ENCODE peak calls at places on chromosomes 13 and 19, in seven cellular contexts. One of them, this sample, is unnamed.

GRCh38 chr19:46319620-46320019 is 22.8 kb downstream of the HIF3A start:
- DNase-seq in left ventricle myocardium superior: no peak
- DNase-seq in activated gamma-delta T cell treated with Interleukin-2 at 50 U/mL for 16 hours: no peak
- DNase-seq in ELR: no peak
- DNase-seq in AG08396: no peak
- DNase-seq in CD4-positive, alpha-beta T cell: no peak
- DNase-seq in T-helper 2 cell: no peak
- DNase-seq in this sample: no peak

GRCh38 chr19:14404322-14404721 is 14.8 kb downstream of the DDX39A start:
- DNase-seq in left ventricle myocardium superior: no peak
- DNase-seq in activated gamma-delta T cell treated with Interleukin-2 at 50 U/mL for 16 hours: no peak
- DNase-seq in ELR: no peak
- DNase-seq in AG08396: no peak
- DNase-seq in CD4-positive, alpha-beta T cell: no peak
- DNase-seq in T-helper 2 cell: no peak
- DNase-seq in this sample: no peak

GRCh38 chr19:11659612-11660011 is 62.3 kb downstream of the ZNF627 start:
- DNase-seq in left ventricle myocardium superior: no peak
- DNase-seq in activated gamma-delta T cell treated with Interleukin-2 at 50 U/mL for 16 hours: no peak
- DNase-seq in ELR: peak; percentile 38
- DNase-seq in AG08396: peak; percentile 38
- DNase-seq in CD4-positive, alpha-beta T cell: no peak
- DNase-seq in T-helper 2 cell: no peak
- DNase-seq in this sample: peak; percentile 25

GRCh38 chr13:43785681-43786471 is 896 bp downstream of the ENOX1 start:
- DNase-seq in left ventricle myocardium superior: peak; percentile 90
- DNase-seq in activated gamma-delta T cell treated with Interleukin-2 at 50 U/mL for 16 hours: no peak
- DNase-seq in ELR: peak; percentile 58
- DNase-seq in AG08396: peak; percentile 83
- DNase-seq in CD4-positive, alpha-beta T cell: no peak
- DNase-seq in T-helper 2 cell: peak; percentile 6
- DNase-seq in this sample: peak; percentile 88

GRCh38 chr19:55118401-55118991 is 1.1 kb upstream of the PPP1R12C start:
- DNase-seq in left ventricle myocardium superior: peak; percentile 70
- DNase-seq in activated gamma-delta T cell treated with Interleukin-2 at 50 U/mL for 16 hours: no peak
- DNase-seq in ELR: no peak
- DNase-seq in AG08396: no peak
- DNase-seq in CD4-positive, alpha-beta T cell: no peak
- DNase-seq in T-helper 2 cell: no peak
- DNase-seq in this sample: peak; percentile 46

GRCh38 chr13:99432637-99433542 is 68.4 kb upstream of the TM9SF2 start:
- DNase-seq in left ventricle myocardium superior: peak; percentile 76
- DNase-seq in activated gamma-delta T cell treated with Interleukin-2 at 50 U/mL for 16 hours: peak; percentile 72
- DNase-seq in ELR: peak; percentile 89
- DNase-seq in AG08396: peak; percentile 55
- DNase-seq in CD4-positive, alpha-beta T cell: peak; percentile 71
- DNase-seq in T-helper 2 cell: peak; percentile 76
- DNase-seq in this sample: peak; percentile 87

GRCh38 chr19:15641901-15642491 is 1.3 kb downstream of the CYP4F3 start:
- DNase-seq in left ventricle myocardium superior: no peak
- DNase-seq in activated gamma-delta T cell treated with Interleukin-2 at 50 U/mL for 16 hours: no peak
- DNase-seq in ELR: no peak
- DNase-seq in AG08396: no peak
- DNase-seq in CD4-positive, alpha-beta T cell: no peak
- DNase-seq in T-helper 2 cell: no peak
- DNase-seq in this sample: no peak

GRCh38 chr19:661427-662196 is 1.4 kb downstream of the RNF126 start:
- DNase-seq in left ventricle myocardium superior: peak; percentile 56
- DNase-seq in activated gamma-delta T cell treated with Interleukin-2 at 50 U/mL for 16 hours: peak; percentile 67
- DNase-seq in ELR: peak; percentile 28
- DNase-seq in AG08396: peak; percentile 58
- DNase-seq in CD4-positive, alpha-beta T cell: peak; percentile 72
- DNase-seq in T-helper 2 cell: peak; percentile 60
- DNase-seq in this sample: peak; percentile 64

GRCh38 chr19:2478756-2479555 is 3.0 kb downstream of the GADD45B start:
- DNase-seq in left ventricle myocardium superior: peak; percentile 88
- DNase-seq in activated gamma-delta T cell treated with Interleukin-2 at 50 U/mL for 16 hours: peak; percentile 63
- DNase-seq in ELR: peak; percentile 79
- DNase-seq in AG08396: peak; percentile 76
- DNase-seq in CD4-positive, alpha-beta T cell: peak; percentile 73
- DNase-seq in T-helper 2 cell: peak; percentile 55
- DNase-seq in this sample: peak; percentile 68

GRCh38 chr13:76832258-76832988 is 53.8 kb downstream of the KCTD12 start:
- DNase-seq in left ventricle myocardium superior: no peak
- DNase-seq in activated gamma-delta T cell treated with Interleukin-2 at 50 U/mL for 16 hours: no peak
- DNase-seq in ELR: no peak
- DNase-seq in AG08396: no peak
- DNase-seq in CD4-positive, alpha-beta T cell: no peak
- DNase-seq in T-helper 2 cell: no peak
- DNase-seq in this sample: no peak

GRCh38 chr13:51632643-51633357 is 48.5 kb downstream of the WDFY2 start:
- DNase-seq in left ventricle myocardium superior: no peak
- DNase-seq in activated gamma-delta T cell treated with Interleukin-2 at 50 U/mL for 16 hours: no peak
- DNase-seq in ELR: no peak
- DNase-seq in AG08396: no peak
- DNase-seq in CD4-positive, alpha-beta T cell: no peak
- DNase-seq in T-helper 2 cell: no peak
- DNase-seq in this sample: no peak

GRCh38 chr19:13441810-13442512 is 64.3 kb downstream of the CACNA1A start:
- DNase-seq in left ventricle myocardium superior: peak; percentile 31
- DNase-seq in activated gamma-delta T cell treated with Interleukin-2 at 50 U/mL for 16 hours: peak; percentile 35
- DNase-seq in ELR: peak; percentile 50
- DNase-seq in AG08396: peak; percentile 58
- DNase-seq in CD4-positive, alpha-beta T cell: peak; percentile 31
- DNase-seq in T-helper 2 cell: peak; percentile 37
- DNase-seq in this sample: peak; percentile 72

GRCh38 chr19:45528744-45529453 is 21.6 kb downstream of the VASP start:
- DNase-seq in left ventricle myocardium superior: no peak
- DNase-seq in activated gamma-delta T cell treated with Interleukin-2 at 50 U/mL for 16 hours: no peak
- DNase-seq in ELR: no peak
- DNase-seq in AG08396: no peak
- DNase-seq in CD4-positive, alpha-beta T cell: peak; percentile 20
- DNase-seq in T-helper 2 cell: no peak
- DNase-seq in this sample: peak; percentile 39

GRCh38 chr19:42018503-42019193 is 24.6 kb upstream of the ATP1A3 start:
- DNase-seq in left ventricle myocardium superior: no peak
- DNase-seq in activated gamma-delta T cell treated with Interleukin-2 at 50 U/mL for 16 hours: no peak
- DNase-seq in ELR: peak; percentile 56
- DNase-seq in AG08396: no peak
- DNase-seq in CD4-positive, alpha-beta T cell: no peak
- DNase-seq in T-helper 2 cell: no peak
- DNase-seq in this sample: peak; percentile 71

GRCh38 chr13:43405457-43405856 is 381.3 kb downstream of the ENOX1 start:
- DNase-seq in left ventricle myocardium superior: no peak
- DNase-seq in activated gamma-delta T cell treated with Interleukin-2 at 50 U/mL for 16 hours: no peak
- DNase-seq in ELR: peak; percentile 80
- DNase-seq in AG08396: peak; percentile 29
- DNase-seq in CD4-positive, alpha-beta T cell: no peak
- DNase-seq in T-helper 2 cell: no peak
- DNase-seq in this sample: peak; percentile 27

GRCh38 chr13:26583662-26584061 is 26.2 kb downstream of the WASF3 start:
- DNase-seq in left ventricle myocardium superior: no peak
- DNase-seq in activated gamma-delta T cell treated with Interleukin-2 at 50 U/mL for 16 hours: no peak
- DNase-seq in ELR: peak; percentile 8
- DNase-seq in AG08396: no peak
- DNase-seq in CD4-positive, alpha-beta T cell: no peak
- DNase-seq in T-helper 2 cell: no peak
- DNase-seq in this sample: no peak

GRCh38 chr13:25752957-25753540 is 298.8 kb downstream of the SHISA2 start:
- DNase-seq in left ventricle myocardium superior: peak; percentile 51
- DNase-seq in activated gamma-delta T cell treated with Interleukin-2 at 50 U/mL for 16 hours: peak; percentile 6
- DNase-seq in ELR: peak; percentile 71
- DNase-seq in AG08396: peak; percentile 38
- DNase-seq in CD4-positive, alpha-beta T cell: no peak
- DNase-seq in T-helper 2 cell: no peak
- DNase-seq in this sample: peak; percentile 89

GRCh38 chr19:6234527-6234926 is 45.2 kb downstream of the MLLT1 start:
- DNase-seq in left ventricle myocardium superior: no peak
- DNase-seq in activated gamma-delta T cell treated with Interleukin-2 at 50 U/mL for 16 hours: no peak
- DNase-seq in ELR: no peak
- DNase-seq in AG08396: no peak
- DNase-seq in CD4-positive, alpha-beta T cell: no peak
- DNase-seq in T-helper 2 cell: no peak
- DNase-seq in this sample: no peak

GRCh38 chr13:26254583-26255102 is 714 bp downstream of the CDK8 start:
- DNase-seq in left ventricle myocardium superior: peak; percentile 70
- DNase-seq in activated gamma-delta T cell treated with Interleukin-2 at 50 U/mL for 16 hours: peak; percentile 50
- DNase-seq in ELR: peak; percentile 62
- DNase-seq in AG08396: peak; percentile 47
- DNase-seq in CD4-positive, alpha-beta T cell: peak; percentile 54
- DNase-seq in T-helper 2 cell: peak; percentile 54
- DNase-seq in this sample: peak; percentile 56

This sample was measured in AG20443.